ENCODE peak calls at places on chromosomes 5 and 9, in nine cellular contexts. W is colonic mucosa; X is neuronal stem cell; L is heart left ventricle; M is A549; J is K562; Q is left ventricle myocardium inferior; F is ovary; V is effector memory CD4-positive, alpha-beta T cell. S is an unnamed sample.

GRCh38 chr5:6011199-6011598 is 367.1 kb downstream of the MED10 start:
- DNase-seq in W (no peak), X (no peak), L (no peak), M (no peak), J (no peak), Q (no peak), F (no peak), V (no peak), S (no peak)

GRCh38 chr5:68319316-68320093 is 103.9 kb downstream of the PIK3R1 start:
- DNase-seq in W (no peak), X (no peak), L (no peak), M (peak; percentile 13), J (no peak), Q (no peak), F (no peak), V (no peak), S (no peak)

GRCh38 chr5:178209334-178210072 is 5.2 kb downstream of the HNRNPAB start:
- DNase-seq in W (no peak), X (no peak), L (no peak), M (no peak), J (no peak), Q (no peak), F (no peak), V (no peak), S (no peak)

GRCh38 chr9:128550226-128550625 is 2.2 kb upstream of the SPTAN1 start:
- DNase-seq in W (no peak), X (no peak), L (no peak), M (no peak), J (no peak), Q (no peak), F (no peak), V (no peak), S (no peak)

GRCh38 chr9:86549920-86550319 is 195.7 kb upstream of the TUT7 start:
- DNase-seq in W (no peak), X (no peak), L (no peak), M (no peak), J (no peak), Q (no peak), F (no peak), V (no peak), S (no peak)

GRCh38 chr5:151251621-151252020 is 1.4 kb upstream of the GM2A start:
- DNase-seq in W (no peak), X (no peak), L (no peak), M (no peak), J (no peak), Q (no peak), F (no peak), V (no peak), S (no peak)

GRCh38 chr9:116087751-116088194 is 65.8 kb upstream of the PAPPA start:
- DNase-seq in W (no peak), X (no peak), L (no peak), M (peak; percentile 47), J (no peak), Q (no peak), F (no peak), V (no peak), S (no peak)

GRCh38 chr9:91395553-91396470 is 27.8 kb downstream of the NFIL3 start:
- DNase-seq in W (no peak), X (no peak), L (no peak), M (no peak), J (no peak), Q (no peak), F (no peak), V (no peak), S (no peak)

GRCh38 chr9:16555802-16556201 is 314.7 kb downstream of the BNC2 start:
- DNase-seq in W (no peak), X (no peak), L (no peak), M (no peak), J (no peak), Q (no peak), F (no peak), V (no peak), S (no peak)

GRCh38 chr9:76545191-76545590 is 86.2 kb downstream of the GCNT1 start:
- DNase-seq in W (peak; percentile 64), X (no peak), L (no peak), M (no peak), J (no peak), Q (no peak), F (no peak), V (no peak), S (no peak)

GRCh38 chr9:117073539-117074336 is 341.1 kb downstream of the ASTN2 start:
- DNase-seq in W (no peak), X (peak; percentile 44), L (no peak), M (peak; percentile 15), J (peak; percentile 29), Q (no peak), F (no peak), V (no peak), S (peak; percentile 53)

GRCh38 chr9:91211919-91212318 is 149.8 kb downstream of the AUH start:
- DNase-seq in W (no peak), X (no peak), L (no peak), M (no peak), J (no peak), Q (no peak), F (no peak), V (no peak), S (no peak)

GRCh38 chr9:96875460-96876142 is 21.3 kb upstream of the ZNF782 start:
- DNase-seq in W (peak; percentile 69), X (peak; percentile 88), L (peak; percentile 35), M (peak; percentile 89), J (no peak), Q (peak; percentile 25), F (no peak), V (no peak), S (peak; percentile 54)

GRCh38 chr9:111838439-111838838 is 43.7 kb upstream of the SHOC1 start:
- DNase-seq in W (no peak), X (no peak), L (no peak), M (no peak), J (no peak), Q (no peak), F (no peak), V (no peak), S (no peak)

GRCh38 chr9:83013261-83013610 is 49.7 kb downstream of the RASEF start:
- DNase-seq in W (no peak), X (no peak), L (no peak), M (peak; percentile 23), J (no peak), Q (no peak), F (no peak), V (no peak), S (no peak)

DNA sequence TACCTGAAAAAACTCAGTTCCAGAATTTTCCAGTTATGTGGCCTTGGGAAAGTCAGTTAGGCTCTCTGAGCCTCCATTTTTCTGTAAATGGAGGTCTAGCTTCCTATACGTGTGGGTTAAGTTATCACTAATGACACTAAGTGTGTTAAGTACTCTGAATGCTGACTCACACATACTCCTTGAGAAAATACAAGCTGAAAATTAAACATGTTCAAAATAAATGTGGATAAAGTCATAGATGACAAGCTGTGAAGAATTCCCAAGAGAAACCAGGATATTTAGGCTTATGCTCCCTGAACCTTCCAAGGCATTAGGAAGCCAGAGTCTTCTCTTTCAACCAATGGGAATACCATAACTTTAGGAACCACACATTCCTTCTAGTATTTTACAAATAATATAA is 58.2 kb downstream of the ABCA1 start:
- DNase-seq in W (no peak), X (no peak), L (no peak), M (no peak), J (no peak), Q (no peak), F (no peak), V (no peak), S (no peak)
- H3K4me1 ChIP-seq in W (no peaks in the 10 kb centered on the region), X (peaks cover 10% of the 10 kb centered on the region), L (peaks cover 48% of the 10 kb centered on the region), M (peaks cover 59% of the 10 kb centered on the region), J (peaks cover 6% of the 10 kb centered on the region), Q (peaks cover 69% of the 10 kb centered on the region), F (peaks cover 27% of the 10 kb centered on the region), V (no peaks in the 10 kb centered on the region), S (peaks cover 5% of the 10 kb centered on the region)

DNA sequence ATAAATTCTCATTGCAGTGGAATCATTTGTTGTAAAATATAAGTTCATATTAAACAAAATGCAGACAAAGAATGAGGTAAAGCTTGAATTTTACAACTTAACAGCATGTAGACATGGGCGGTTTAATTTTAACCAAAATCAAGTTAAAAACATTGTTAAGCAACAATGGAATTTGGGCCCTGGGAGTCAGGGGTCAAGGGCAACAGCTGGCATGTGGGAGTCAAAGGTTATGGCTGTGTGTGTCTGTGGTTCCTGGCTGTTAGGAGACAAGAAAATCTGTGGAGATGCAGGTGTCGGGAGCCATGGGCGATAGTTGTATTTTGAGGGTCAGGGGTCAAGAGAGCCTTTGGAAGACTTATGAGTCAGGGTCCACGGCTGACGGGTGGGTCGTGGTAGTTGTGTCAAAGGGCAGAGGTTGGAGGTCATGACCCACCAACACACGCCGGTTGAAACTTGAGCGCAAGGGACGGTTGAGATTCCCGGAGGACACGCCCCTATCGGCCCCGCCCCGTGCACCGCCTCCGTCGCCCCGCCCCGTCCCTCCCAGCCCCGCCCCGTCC is 443 bp upstream of the RANBP17 start:
- DNase-seq in W (peak; percentile 17), X (no peak), L (no peak), M (no peak), J (no peak), Q (no peak), F (no peak), V (no peak), S (no peak)
- H3K4me3 ChIP-seq in W (peak overlapping the region; percentile 74), X (peak overlapping the region; percentile 38), L (peak overlapping the region; percentile 85), M (peak overlapping the region; percentile 95), J (no peak overlapping the region), Q (peak overlapping the region; percentile 75), F (no peak overlapping the region), V (no peak overlapping the region), S (peak overlapping the region; percentile 81)

GRCh38 chr9:74322661-74323314 is 174.3 kb upstream of the RORB start:
- DNase-seq in W (no peak), X (no peak), L (no peak), M (no peak), J (no peak), Q (no peak), F (no peak), V (no peak), S (no peak)
- H3K27ac ChIP-seq in W (no peak overlapping the region), X (no peak overlapping the region), L (no peak overlapping the region), M (no peak overlapping the region), J (no peak overlapping the region), Q (no peak overlapping the region), F (no peak overlapping the region), V (no peak overlapping the region), S (no peak overlapping the region)

GRCh38 chr5:143040622-143041021 is 270.4 kb downstream of the ARHGAP26 start:
- DNase-seq in W (no peak), X (no peak), L (no peak), M (no peak), J (no peak), Q (no peak), F (no peak), V (no peak), S (no peak)

GRCh38 chr5:143045062-143045461 is 274.9 kb downstream of the ARHGAP26 start:
- DNase-seq in W (no peak), X (no peak), L (no peak), M (no peak), J (no peak), Q (no peak), F (no peak), V (no peak), S (no peak)

GRCh38 chr5:143041461-143041860 is 271.3 kb downstream of the ARHGAP26 start:
- DNase-seq in W (no peak), X (no peak), L (no peak), M (no peak), J (no peak), Q (no peak), F (no peak), V (no peak), S (no peak)

GRCh38 chr5:143044265-143044664 is 274.1 kb downstream of the ARHGAP26 start:
- DNase-seq in W (no peak), X (no peak), L (no peak), M (no peak), J (no peak), Q (no peak), F (no peak), V (no peak), S (no peak)

GRCh38 chr5:143041972-143042770 is 272.0 kb downstream of the ARHGAP26 start:
- DNase-seq in W (no peak), X (no peak), L (no peak), M (no peak), J (no peak), Q (no peak), F (no peak), V (no peak), S (no peak)
- H3K4me1 ChIP-seq in W (no peaks in the 10 kb centered on the region), X (peaks cover 8% of the 10 kb centered on the region), L (peaks cover 30% of the 10 kb centered on the region), M (peaks cover 6% of the 10 kb centered on the region), J (no peaks in the 10 kb centered on the region), Q (peaks cover 24% of the 10 kb centered on the region), F (peaks cover 6% of the 10 kb centered on the region), V (no peaks in the 10 kb centered on the region), S (peaks cover 5% of the 10 kb centered on the region)

S was measured in right cardiac atrium.